ENCODE peak calls at places on chromosome 21, in five cellular contexts. E is astrocyte of the spinal cord, O is kidney epithelial cell, A is sigmoid colon, I is MM.1S. Z is an unnamed sample.

GRCh38 chr21:31886896-31887595 is 14.2 kb downstream of the HUNK start:
- DNase-seq in I (no peak), A (no peak), O (no peak), E (no peak), Z (no peak)

GRCh38 chr21:15976807-15977206 is 247.0 kb downstream of the USP25 start:
- DNase-seq in A (no peak), I (no peak), E (no peak), O (no peak), Z (no peak)

GRCh38 chr21:31892686-31893085 is 19.9 kb downstream of the HUNK start:
- DNase-seq in E (no peak), I (no peak), A (no peak), O (no peak), Z (no peak)

GRCh38 chr21:42258150-42258884 is 39.4 kb downstream of the ABCG1 start:
- DNase-seq in E (peak), A (peak), I (peak), O (no peak), Z (no peak)

GRCh38 chr21:45511661-45512431 is 30.4 kb downstream of the SLC19A1 start:
- DNase-seq in A (peak), I (no peak), E (no peak), O (no peak), Z (no peak)

GRCh38 chr21:16211339-16212303 is 481.8 kb downstream of the USP25 start:
- DNase-seq in A (no peak), E (peak), O (no peak), I (no peak), Z (peak)

GRCh38 chr21:25350056-25350455 is 257.2 kb downstream of the MRPL39 start:
- DNase-seq in E (peak), O (no peak), A (no peak), I (no peak), Z (no peak)

GRCh38 chr21:25925064-25925463 is 190.3 kb downstream of the GABPA start:
- DNase-seq in E (peak), O (no peak), A (no peak), I (no peak), Z (no peak)

GRCh38 chr21:26801524-26801923 is 43.7 kb downstream of the ADAMTS1 start:
- DNase-seq in A (no peak), I (no peak), O (no peak), E (peak), Z (no peak)

GRCh38 chr21:45846373-45847160 is 135.0 kb upstream of the COL6A1 start:
- DNase-seq in E (peak), O (no peak), A (peak), I (no peak), Z (no peak)

GRCh38 chr21:42664614-42665013 is 11.2 kb downstream of the PDE9A start:
- DNase-seq in E (no peak), O (no peak), A (no peak), I (no peak), Z (no peak)

GRCh38 chr21:46211376-46211775 is 17.2 kb downstream of the LSS start:
- DNase-seq in I (no peak), E (no peak), A (peak), O (no peak), Z (no peak)

GRCh38 chr21:34180406-34180805 is 107.0 kb downstream of the MRPS6 start:
- DNase-seq in O (no peak), I (no peak), A (no peak), E (no peak), Z (no peak)
- H3K4me3 ChIP-seq in O (no peak), I (no peak), A (no peak), E (no peak), Z (no peak)

DNA sequence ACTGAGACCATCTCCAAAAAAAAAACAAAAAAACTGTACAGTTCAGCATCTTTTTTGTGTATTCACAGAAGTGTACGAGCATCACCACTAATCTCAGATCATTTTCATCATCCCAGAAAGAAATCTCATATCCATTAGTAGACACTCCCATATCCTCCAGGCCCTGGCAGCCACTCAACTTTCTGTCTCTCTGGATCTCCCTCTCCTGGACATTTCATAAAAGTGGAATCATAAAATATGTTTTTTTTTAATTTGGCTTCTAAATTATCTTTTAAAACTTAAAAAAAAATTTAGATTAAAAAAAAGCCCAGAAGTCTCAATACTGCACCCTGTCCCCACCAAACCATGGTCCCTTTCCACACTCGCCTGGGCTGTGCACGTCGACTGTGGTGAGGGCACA is 22.1 kb downstream of the RIPPLY3 start:
- DNase-seq in E (no peak), I (no peak), O (no peak), A (no peak), Z (no peak)
- TF ChIP-seq CTCF in E (no peak), I (no peak), O (no peak), A (no peak), Z (peak)

DNA sequence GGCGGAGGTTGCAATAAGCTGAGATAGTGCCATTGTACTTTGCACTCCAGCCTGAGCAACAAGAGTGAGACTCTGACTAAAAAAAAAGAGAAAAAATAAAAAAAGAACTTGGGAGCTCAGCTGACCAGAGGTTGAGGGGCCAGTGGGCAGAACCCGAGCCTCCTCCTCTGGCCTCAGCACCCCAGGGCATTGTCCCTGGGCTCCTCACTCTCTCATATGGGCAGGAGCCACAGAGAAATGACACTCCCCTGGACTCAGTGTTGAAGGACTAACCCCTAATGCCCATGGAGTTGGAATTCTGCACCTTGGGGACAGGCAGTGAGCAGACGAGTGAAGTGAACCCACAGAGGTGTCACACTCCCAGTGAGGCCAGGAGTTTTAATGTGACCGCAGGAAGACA is 5.8 kb downstream of the OLIG2 start:
- DNase-seq in O (no peak), A (peak), I (no peak), E (no peak), Z (no peak)
- H3K4me3 ChIP-seq in O (no peak), A (no peak), I (no peak), E (no peak), Z (no peak)

GRCh38 chr21:38242036-38242435 is 14.8 kb upstream of the KCNJ15 start:
- DNase-seq in E (no peak), I (no peak), A (no peak), O (no peak), Z (no peak)

GRCh38 chr21:38241029-38241740 is 15.6 kb upstream of the KCNJ15 start:
- DNase-seq in E (peak), I (no peak), A (no peak), O (no peak), Z (no peak)

GRCh38 chr21:38234395-38235142 is 22.2 kb upstream of the KCNJ15 start:
- DNase-seq in O (no peak), A (no peak), E (no peak), I (no peak), Z (no peak)

GRCh38 chr21:38240121-38240520 is 16.7 kb upstream of the KCNJ15 start:
- DNase-seq in E (peak), A (no peak), O (peak), I (no peak), Z (no peak)

DNA sequence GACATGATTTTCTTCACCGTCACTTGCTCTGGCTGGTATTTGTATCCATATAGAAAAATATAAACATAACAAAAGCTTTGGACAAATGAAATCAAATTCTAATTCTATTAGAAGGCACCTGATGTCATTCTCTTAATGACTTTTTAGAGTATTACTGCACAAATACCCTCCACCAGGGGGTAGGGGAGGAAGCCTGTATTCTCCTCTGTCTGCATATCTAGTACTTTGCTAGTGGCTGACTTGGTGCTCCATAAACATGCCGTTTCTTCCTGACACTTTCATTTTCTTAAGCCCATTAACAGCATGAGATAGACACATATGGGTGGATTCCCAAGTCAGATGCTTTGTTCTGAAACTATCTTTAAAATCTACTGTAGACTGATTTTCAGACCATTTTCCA is 20.6 kb upstream of the KCNJ15 start:
- DNase-seq in I (peak), E (peak), O (no peak), A (no peak), Z (no peak)
- TF ChIP-seq CTCF in I (peak), E (peak), O (no peak), A (no peak), Z (peak)

GRCh38 chr21:36747114-36747814 is 48.3 kb downstream of the SIM2 start:
- DNase-seq in O (no peak), I (no peak), E (no peak), A (no peak), Z (no peak)
- H3K4me3 ChIP-seq in O (peak), I (no peak), E (peak), A (peak), Z (peak)

GRCh38 chr21:44487831-44488230 is 32.5 kb downstream of the LRRC3 start:
- DNase-seq in I (no peak), A (no peak), E (peak), O (no peak), Z (no peak)

GRCh38 chr21:44490816-44491215 is 35.5 kb downstream of the LRRC3 start:
- DNase-seq in O (no peak), E (no peak), A (no peak), I (no peak), Z (no peak)

GRCh38 chr21:44490405-44490804 is 35.1 kb downstream of the LRRC3 start:
- DNase-seq in I (no peak), O (no peak), A (no peak), E (no peak), Z (no peak)

GRCh38 chr21:44492572-44493385 is 37.5 kb downstream of the LRRC3 start:
- DNase-seq in O (no peak), A (no peak), I (no peak), E (no peak), Z (no peak)

GRCh38 chr21:44489962-44490361 is 34.7 kb downstream of the LRRC3 start:
- DNase-seq in I (no peak), A (no peak), O (no peak), E (no peak), Z (no peak)
- TF ChIP-seq CTCF in I (peak), A (no peak), O (peak), E (no peak), Z (peak)

Z was measured in retinal pigment epithelial cell.